ENCODE peak calls at places on chromosomes 11 and 22, in nine cellular contexts. O is fibroblast of mammary gland, G is thoracic aorta, A is left ventricle myocardium inferior, L is glutamatergic neuron, X is SK-N-SH, C is natural killer cell, I is coronary artery, H is GM10248. J is an unnamed sample.
A peak's percentile ranks its signal among the peaks of the same experiment; 100 is the strongest.

GRCh38 chr22:33569547-33569946 is 350.7 kb downstream of the LARGE1 start:
- DNase-seq in A (no peak), H (no peak), C (no peak), O (no peak), X (no peak), L (no peak), G (no peak), I (no peak), J (no peak)

GRCh38 chr22:31490496-31490925 is 869 bp upstream of the EIF4ENIF1 start:
- DNase-seq in L (peak; percentile 14), I (no peak), O (peak; percentile 72), X (peak; percentile 58), H (peak; percentile 79), G (no peak), A (peak; percentile 16), C (peak; percentile 41), J (no peak)

GRCh38 chr22:47437110-47437509 is 674.7 kb downstream of the TBC1D22A start:
- DNase-seq in A (no peak), G (no peak), C (no peak), X (no peak), I (no peak), L (no peak), H (no peak), O (no peak), J (no peak)

GRCh38 chr22:37933711-37934376 is 19.6 kb downstream of the C22orf23 start:
- DNase-seq in H (peak; percentile 92), X (peak; percentile 95), I (peak; percentile 94), G (peak; percentile 84), A (peak; percentile 87), C (peak; percentile 72), L (peak; percentile 95), O (peak; percentile 92), J (peak; percentile 47)

GRCh38 chr11:116502641-116503061 is 270.1 kb downstream of the BUD13 start:
- DNase-seq in H (no peak), C (peak; percentile 2), L (no peak), G (no peak), O (no peak), A (peak; percentile 46), X (no peak), I (peak; percentile 55), J (no peak)

GRCh38 chr22:47178339-47178738 is 415.9 kb downstream of the TBC1D22A start:
- DNase-seq in G (no peak), O (no peak), L (no peak), I (peak; percentile 33), A (no peak), H (no peak), X (no peak), C (no peak), J (no peak)

GRCh38 chr11:17352925-17353227 is 1.3 kb downstream of the NCR3LG1 start:
- DNase-seq in X (peak; percentile 52), C (peak; percentile 36), A (peak; percentile 18), H (peak; percentile 47), I (peak; percentile 75), L (no peak), O (peak; percentile 49), G (no peak), J (no peak)

GRCh38 chr11:75667831-75668507 is 869 bp downstream of the MAP6 start:
- DNase-seq in H (peak; percentile 57), L (peak; percentile 94), O (peak; percentile 20), G (no peak), I (no peak), C (peak; percentile 23), A (peak; percentile 58), X (peak; percentile 95), J (peak; percentile 78)

GRCh38 chr11:114501901-114502300 is 57.8 kb downstream of the NXPE1 start:
- DNase-seq in O (no peak), X (no peak), L (no peak), G (no peak), I (no peak), A (no peak), C (no peak), H (no peak), J (no peak)

GRCh38 chr22:21698430-21699329 is 32.9 kb downstream of the PPIL2 start:
- DNase-seq in G (no peak), L (no peak), X (no peak), I (no peak), H (no peak), A (peak; percentile 70), O (peak; percentile 7), C (no peak), J (no peak)

GRCh38 chr11:62538470-62539237 is 8.0 kb downstream of the AHNAK start:
- DNase-seq in O (no peak), X (no peak), H (peak; percentile 6), I (no peak), L (peak; percentile 65), G (no peak), A (no peak), C (no peak), J (no peak)

GRCh38 chr11:123454060-123454651 is 24.1 kb downstream of the GRAMD1B start:
- DNase-seq in H (no peak), A (no peak), G (no peak), I (no peak), C (no peak), L (no peak), O (no peak), X (no peak), J (no peak)

GRCh38 chr11:125062196-125062930 is 742 bp upstream of the SLC37A2 start:
- DNase-seq in X (no peak), O (no peak), G (no peak), C (no peak), A (no peak), L (peak; percentile 23), I (no peak), H (no peak), J (no peak)

GRCh38 chr11:104594228-104594958 is 303.9 kb downstream of the CASP12 start:
- DNase-seq in C (no peak), X (no peak), H (no peak), I (no peak), A (no peak), G (no peak), O (peak; percentile 44), L (no peak), J (no peak)

GRCh38 chr22:46537946-46538815 is 761 bp upstream of the CELSR1 start:
- DNase-seq in X (peak; percentile 69), O (peak; percentile 17), A (peak; percentile 18), H (no peak), L (peak; percentile 44), C (no peak), I (no peak), G (no peak), J (no peak)

GRCh38 chr22:17638182-17638431 is 450 bp upstream of the BCL2L13 start:
- DNase-seq in A (no peak), H (no peak), C (no peak), G (no peak), I (no peak), X (no peak), O (no peak), L (no peak), J (peak; percentile 35)

GRCh38 chr22:17633998-17634323 is 4.6 kb upstream of the BCL2L13 start:
- DNase-seq in C (no peak), X (no peak), H (no peak), A (no peak), G (no peak), O (no peak), I (no peak), L (no peak), J (no peak)

GRCh38 chr22:17637490-17638181 is 921 bp upstream of the BCL2L13 start:
- DNase-seq in G (no peak), L (no peak), C (no peak), I (no peak), H (no peak), X (no peak), A (no peak), O (no peak), J (no peak)

GRCh38 chr22:17634696-17635095 is 3.9 kb upstream of the BCL2L13 start:
- DNase-seq in C (no peak), X (no peak), I (no peak), O (no peak), L (no peak), A (no peak), H (no peak), G (no peak), J (no peak)

GRCh38 chr22:17638432-17639237 is at the start of gene BCL2L13:
- DNase-seq in A (peak; percentile 92), G (peak; percentile 62), C (peak; percentile 91), L (peak; percentile 90), I (peak; percentile 94), H (peak; percentile 94), X (peak; percentile 94), O (peak; percentile 80), J (peak; percentile 82)
- TF ChIP-seq CTCF in A (no peak), G (no peak), C (no peak), L (no peak), I (no peak), H (no peak), X (no peak), O (no peak), J (no peak)

GRCh38 chr11:1448166-1448825 is 38.3 kb downstream of the MOB2 start:
- DNase-seq in L (no peak), C (no peak), G (no peak), H (no peak), O (no peak), I (no peak), A (no peak), X (no peak), J (no peak)
- TF ChIP-seq CTCF in L (no peak), C (no peak), G (no peak), H (no peak), O (no peak), I (no peak), A (no peak), X (no peak), J (no peak)

DNA sequence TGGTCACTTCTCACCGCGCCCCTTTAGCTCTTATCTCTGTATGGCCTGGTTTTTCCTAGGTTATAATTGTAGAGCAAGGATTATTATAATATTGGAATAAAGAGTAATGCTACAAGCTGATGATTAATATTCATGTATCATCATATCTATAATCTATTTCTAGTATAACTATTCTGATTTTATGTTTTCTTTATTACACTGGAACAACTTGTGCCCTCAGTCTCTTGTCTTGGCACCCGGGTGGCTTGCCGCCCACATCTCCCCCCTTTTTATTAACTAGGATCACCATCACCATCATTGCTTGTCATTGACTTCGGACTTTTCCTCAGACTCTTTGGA is 11.0 kb downstream of the OR52K1 start:
- DNase-seq in O (no peak), A (no peak), H (no peak), C (no peak), L (no peak), I (no peak), G (no peak), X (no peak), J (no peak)
- TF ChIP-seq CTCF in O (no peak), A (peak; percentile 14), H (no peak), C (peak; percentile 57), L (peak; percentile 16), I (no peak), G (no peak), X (no peak), J (no peak)

DNA sequence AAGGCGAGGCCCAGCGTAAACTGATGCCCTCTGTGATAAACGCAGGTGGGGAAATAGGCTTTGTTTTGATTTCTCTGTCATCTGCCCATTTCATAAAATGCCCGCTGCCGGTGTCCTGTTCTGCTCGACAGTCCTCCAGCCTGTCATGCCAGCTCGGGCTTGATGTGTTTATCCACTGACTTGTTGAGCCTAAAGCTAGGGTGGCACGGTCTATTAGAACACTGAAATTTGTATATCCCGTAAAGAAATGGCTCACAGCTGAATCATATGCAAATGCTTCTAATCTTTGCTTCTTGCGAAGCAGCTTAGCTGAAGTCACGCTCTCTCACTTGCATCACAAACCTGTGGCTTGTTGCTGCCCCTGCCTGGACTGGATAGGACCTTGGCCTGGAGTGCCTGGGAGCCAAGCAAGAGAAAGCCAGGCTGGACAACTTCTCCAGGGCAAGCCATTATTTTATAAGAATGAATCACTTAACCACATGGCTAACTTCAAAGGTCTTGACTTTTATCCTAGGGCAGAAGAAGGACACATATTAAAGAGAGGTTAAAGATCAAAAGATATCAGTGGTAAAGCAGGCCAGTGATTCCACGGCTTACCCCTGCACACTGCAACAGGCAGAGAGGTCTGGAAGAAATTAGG is 33.1 kb downstream of the EHF start:
- DNase-seq in H (no peak), L (no peak), O (peak; percentile 95), X (no peak), A (no peak), I (no peak), C (no peak), G (no peak), J (no peak)
- TF ChIP-seq CTCF in H (no peak), L (no peak), O (peak; percentile 6), X (no peak), A (peak; percentile 18), I (no peak), C (no peak), G (no peak), J (no peak)